ENCODE peak calls at places on chromosomes 5 and 9, in four cellular contexts. X is hepatocyte, P is breast epithelium, H is H9. R is an unnamed sample.
A peak's percentile ranks its signal among the peaks of the same experiment; 100 is the strongest.

GRCh38 chr5:179862296-179862695 is 3.7 kb upstream of the MRNIP start:
- DNase-seq in H (no peak), P (no peak), X (no peak), R (no peak)

GRCh38 chr5:179345429-179346321 is at the start of gene ADAMTS2:
- DNase-seq in X (peak; percentile 77), P (no peak), H (peak; percentile 72), R (peak; percentile 86)

GRCh38 chr5:78629590-78629989 is 19.0 kb downstream of the LHFPL2 start:
- DNase-seq in X (no peak), P (no peak), H (no peak), R (peak; percentile 8)

GRCh38 chr9:88936668-88937067 is 54.6 kb upstream of the S1PR3 start:
- DNase-seq in X (no peak), P (no peak), H (no peak), R (no peak)

GRCh38 chr5:42944989-42945388 is 95.1 kb downstream of the ANXA2R start:
- DNase-seq in X (peak; percentile 54), H (no peak), P (no peak), R (no peak)

GRCh38 chr5:79236970-79237734 is 1.2 kb downstream of the JMY start:
- DNase-seq in P (no peak), X (peak; percentile 61), H (peak; percentile 59), R (peak; percentile 82)

GRCh38 chr5:96483878-96484277 is 50.8 kb upstream of the PCSK1 start:
- DNase-seq in P (no peak), X (peak; percentile 69), H (no peak), R (peak; percentile 66)

GRCh38 chr5:87195104-87195581 is 72.5 kb upstream of the RASA1 start:
- DNase-seq in X (no peak), P (no peak), H (no peak), R (no peak)

GRCh38 chr5:101728933-101729332 is 567.2 kb downstream of the SLCO4C1 start:
- DNase-seq in H (no peak), P (no peak), X (no peak), R (no peak)

GRCh38 chr5:93810780-93811179 is 69.4 kb upstream of the POU5F2 start:
- DNase-seq in X (no peak), P (no peak), H (no peak), R (no peak)

GRCh38 chr9:34633166-34633565 is 4.3 kb upstream of the ARID3C start:
- DNase-seq in X (no peak), P (no peak), H (no peak), R (no peak)

GRCh38 chr5:155316310-155316709 is 302.8 kb downstream of the KIF4B start:
- DNase-seq in P (no peak), H (no peak), X (no peak), R (no peak)

GRCh38 chr5:77498952-77499351 is 6.8 kb upstream of the WDR41 start:
- DNase-seq in H (no peak), X (no peak), P (no peak), R (no peak)

GRCh38 chr5:149317281-149318048 is 27.8 kb upstream of the GRPEL2 start:
- DNase-seq in P (no peak), H (no peak), X (peak; percentile 56), R (peak; percentile 67)

GRCh38 chr5:51377151-51378060 is 5.8 kb upstream of the ISL1 start:
- DNase-seq in X (no peak), H (peak; percentile 47), P (no peak), R (peak; percentile 79)

GRCh38 chr9:135380321-135380960 is 99.1 kb upstream of the PPP1R26 start:
- DNase-seq in H (no peak), X (no peak), P (no peak), R (no peak)

GRCh38 chr9:110133608-110134214 is 74.2 kb downstream of the C9orf152 start:
- DNase-seq in H (no peak), X (no peak), P (no peak), R (no peak)

GRCh38 chr9:21995652-21996275 is 1.2 kb downstream of the CDKN2B-AS1 start:
- DNase-seq in H (no peak), P (no peak), X (peak; percentile 59), R (peak; percentile 84)

GRCh38 chr9:126148523-126148870 is 178.1 kb upstream of the MVB12B start:
- DNase-seq in H (peak; percentile 19), X (no peak), P (no peak), R (peak; percentile 30)

GRCh38 chr5:114949001-114949400 is 220.7 kb downstream of the TRIM36 start:
- DNase-seq in H (no peak), X (no peak), P (no peak), R (no peak)

GRCh38 chr5:126383755-126384154 is 39.5 kb upstream of the GRAMD2B start:
- DNase-seq in X (no peak), P (no peak), H (no peak), R (no peak)

GRCh38 chr9:104586496-104587180 is 12.6 kb downstream of the OR13C5 start:
- DNase-seq in P (no peak), X (peak; percentile 27), H (no peak), R (no peak)

GRCh38 chr5:64767959-64768357 is 533 bp downstream of the SREK1IP1 start:
- DNase-seq in P (no peak), X (peak; percentile 14), H (peak; percentile 26), R (no peak)

GRCh38 chr5:169901896-169902295 is 78.4 kb downstream of the INSYN2B start:
- DNase-seq in H (no peak), X (no peak), P (no peak), R (no peak)

GRCh38 chr9:23621166-23621565 is 204.9 kb downstream of the ELAVL2 start:
- DNase-seq in P (no peak), H (no peak), X (no peak), R (no peak)

GRCh38 chr9:89234636-89235035 is 56.0 kb upstream of the SHC3 start:
- DNase-seq in P (no peak), H (peak; percentile 63), X (no peak), R (peak; percentile 84)

GRCh38 chr5:11268894-11269293 is 507.9 kb upstream of the DAP start:
- DNase-seq in P (no peak), H (no peak), X (peak; percentile 10), R (no peak)

GRCh38 chr5:154646841-154647759 is 108.1 kb upstream of the LARP1 start:
- DNase-seq in X (peak; percentile 93), H (peak; percentile 77), P (no peak), R (peak; percentile 89)

GRCh38 chr5:74237746-74238145 is 402.8 kb downstream of the ENC1 start:
- DNase-seq in P (no peak), H (no peak), X (no peak), R (no peak)

GRCh38 chr9:70117835-70118319 is 74.2 kb downstream of the MAMDC2 start:
- DNase-seq in P (no peak), H (no peak), X (no peak), R (no peak)

GRCh38 chr5:96692436-96692835 is 30.3 kb downstream of the CAST start:
- DNase-seq in H (no peak), P (no peak), X (no peak), R (no peak)

GRCh38 chr5:132456553-132457361 is 33.8 kb downstream of the IRF1 start:
- DNase-seq in P (no peak), H (no peak), X (no peak), R (no peak)

GRCh38 chr5:132458651-132459030 is 31.9 kb downstream of the IRF1 start:
- DNase-seq in P (no peak), X (no peak), H (no peak), R (no peak)

GRCh38 chr5:132458226-132458560 is 32.4 kb downstream of the IRF1 start:
- DNase-seq in H (no peak), X (no peak), P (no peak), R (no peak)

GRCh38 chr5:132459031-132459982 is 31.3 kb downstream of the IRF1 start:
- DNase-seq in P (no peak), H (no peak), X (no peak), R (no peak)

DNA sequence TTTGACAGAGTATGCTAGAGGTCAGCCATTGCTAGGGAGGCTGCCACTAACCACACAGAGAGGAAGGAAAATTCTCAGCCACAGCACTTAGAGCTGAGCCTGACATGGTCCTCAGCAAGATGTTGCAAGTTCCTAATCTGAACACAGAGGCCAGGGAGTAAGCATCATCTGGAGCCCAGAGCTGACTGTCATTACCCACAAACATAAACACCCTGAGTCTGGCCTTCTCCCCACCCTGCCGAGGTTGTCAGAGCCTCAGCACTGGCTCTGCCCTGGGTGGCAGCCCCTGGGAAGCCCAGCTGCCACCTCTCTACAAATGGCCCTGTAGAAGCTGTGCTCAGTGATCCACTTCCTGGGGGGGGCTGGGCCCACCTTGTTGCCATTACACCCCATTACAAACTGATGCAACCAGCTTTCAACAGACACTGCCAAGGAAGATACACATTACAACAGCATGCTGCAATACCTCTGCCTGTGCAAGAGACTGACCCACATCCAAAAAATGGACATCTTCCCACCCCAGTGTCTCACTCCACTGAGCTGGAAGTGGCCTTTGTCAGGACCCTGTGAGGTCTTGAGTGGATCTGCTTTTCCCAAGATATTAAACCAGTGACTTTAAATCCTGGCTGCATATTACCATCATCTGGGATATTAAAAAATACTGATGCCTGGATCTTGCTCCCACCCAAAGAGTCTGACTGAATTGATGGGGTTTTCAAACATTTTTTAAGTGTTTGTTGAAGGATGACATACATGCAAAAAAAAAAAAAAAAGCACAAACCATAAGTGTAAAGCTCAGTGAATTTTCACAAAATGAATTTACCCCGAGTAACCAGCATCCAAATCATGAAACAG is 33.0 kb downstream of the IRF1 start:
- DNase-seq in H (no peak), P (no peak), X (no peak), R (no peak)
- H3K27ac ChIP-seq in H (no peak overlapping the region), P (peak overlapping the region; percentile 82), X (peak overlapping the region; percentile 74), R (no peak overlapping the region)

GRCh38 chr9:74573792-74574191 is 76.7 kb downstream of the RORB start:
- DNase-seq in P (no peak), X (no peak), H (no peak), R (no peak)

GRCh38 chr9:74570879-74571512 is 73.9 kb downstream of the RORB start:
- DNase-seq in P (no peak), H (no peak), X (peak; percentile 44), R (peak; percentile 68)
- H3K4me1 ChIP-seq in P (no peaks in the 10 kb centered on the region), H (peaks cover 7% of the 10 kb centered on the region), X (no peaks in the 10 kb centered on the region), R (no peaks in the 10 kb centered on the region)

DNA sequence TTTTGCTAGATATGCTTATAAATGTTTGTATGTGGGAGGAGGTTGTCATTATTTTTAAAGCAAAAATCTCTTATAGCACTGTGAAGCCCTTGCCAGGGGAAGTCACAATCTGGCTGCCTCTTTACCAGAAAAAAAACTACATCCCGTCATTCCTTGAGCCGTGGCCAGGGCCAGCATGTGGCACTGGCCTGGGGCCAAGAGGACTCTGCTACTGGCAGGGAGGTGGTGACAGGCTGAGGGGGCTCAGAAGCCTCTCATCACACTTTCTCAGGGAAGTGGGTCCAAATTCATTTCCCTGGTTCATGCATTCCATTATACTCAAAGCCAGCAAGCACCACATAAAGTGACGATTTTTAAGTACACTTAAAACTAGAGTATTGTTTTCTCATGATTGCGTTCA is 457.3 kb downstream of the ZNF608 start:
- DNase-seq in X (no peak), H (no peak), P (no peak), R (no peak)
- H3K27ac ChIP-seq in X (no peak overlapping the region), H (no peak overlapping the region), P (peak overlapping the region; percentile 73), R (no peak overlapping the region)

DNA sequence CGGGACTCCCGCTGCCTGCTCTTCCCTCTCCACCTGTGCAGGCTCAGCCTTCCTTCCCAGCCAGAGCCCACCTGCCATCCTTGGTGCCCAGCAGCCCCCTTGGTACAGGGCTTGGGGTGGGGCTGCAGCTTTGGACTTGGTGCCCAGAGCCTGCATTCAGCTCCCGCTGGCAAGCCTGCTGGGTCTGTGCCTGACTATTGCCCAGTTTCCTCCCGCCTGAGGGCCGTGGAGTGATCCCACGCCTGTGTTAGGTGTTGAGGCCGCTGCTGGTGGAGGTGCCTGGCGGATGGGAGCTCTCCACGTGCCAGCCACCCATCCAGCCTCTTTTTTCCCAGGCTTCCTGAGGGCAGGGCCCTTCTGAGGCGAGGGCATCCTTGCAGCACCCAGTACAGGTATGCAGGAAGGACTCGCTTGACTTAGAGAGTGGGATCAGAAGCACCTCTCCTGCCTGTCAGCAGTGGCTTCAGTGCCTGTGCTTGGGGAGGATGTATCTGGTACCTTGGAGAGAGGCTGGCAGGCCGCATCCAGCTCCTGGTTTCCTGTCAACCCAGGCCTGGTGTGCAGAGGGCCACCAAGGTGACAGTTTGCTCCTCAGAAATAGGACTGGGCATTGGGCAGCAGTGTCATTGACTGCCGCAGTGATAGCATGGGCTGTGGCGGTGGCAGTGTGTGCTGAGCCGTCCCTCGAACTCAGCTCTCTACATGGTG is 7.8 kb downstream of the RXRA start:
- DNase-seq in X (no peak), P (no peak), H (no peak), R (no peak)
- H3K4me1 ChIP-seq in X (peaks cover 86% of the 10 kb centered on the region), P (peaks cover 27% of the 10 kb centered on the region), H (no peaks in the 10 kb centered on the region), R (peaks cover 24% of the 10 kb centered on the region)

R was measured in endodermal cell.